ENCODE peak calls at places on chromosomes 6 and 20, in six cellular contexts. One of them, this sample, is unnamed.

GRCh38 chr6:152979116-152979515 is 3.7 kb downstream of the FBXO5 start:
- DNase-seq in kidney: no peak
- DNase-seq in AML-193: peak
- DNase-seq in NCI-H345: no peak
- DNase-seq in COR-L47: no peak
- DNase-seq in NAMALWA: no peak
- DNase-seq in this sample: no peak

GRCh38 chr6:116328528-116328903 is 42.2 kb upstream of the DSE start:
- DNase-seq in kidney: no peak
- DNase-seq in AML-193: no peak
- DNase-seq in NCI-H345: no peak
- DNase-seq in COR-L47: no peak
- DNase-seq in NAMALWA: no peak
- DNase-seq in this sample: no peak

GRCh38 chr6:89992818-89993217 is 98.5 kb downstream of the GJA10 start:
- DNase-seq in kidney: no peak
- DNase-seq in AML-193: no peak
- DNase-seq in NCI-H345: no peak
- DNase-seq in COR-L47: no peak
- DNase-seq in NAMALWA: no peak
- DNase-seq in this sample: no peak

GRCh38 chr6:34982424-34982852 is 93.4 kb downstream of the ANKS1A start:
- DNase-seq in kidney: no peak
- DNase-seq in AML-193: peak
- DNase-seq in NCI-H345: no peak
- DNase-seq in COR-L47: peak
- DNase-seq in NAMALWA: peak
- DNase-seq in this sample: no peak

GRCh38 chr6:107320126-107320525 is 139.2 kb downstream of the PDSS2 start:
- DNase-seq in kidney: no peak
- DNase-seq in AML-193: no peak
- DNase-seq in NCI-H345: no peak
- DNase-seq in COR-L47: no peak
- DNase-seq in NAMALWA: no peak
- DNase-seq in this sample: no peak

GRCh38 chr20:3775457-3775856 is 5.8 kb downstream of the SPEF1 start:
- DNase-seq in kidney: no peak
- DNase-seq in AML-193: no peak
- DNase-seq in NCI-H345: no peak
- DNase-seq in COR-L47: no peak
- DNase-seq in NAMALWA: no peak
- DNase-seq in this sample: no peak

GRCh38 chr6:25410102-25410501 is 130.9 kb downstream of the CARMIL1 start:
- DNase-seq in kidney: no peak
- DNase-seq in AML-193: no peak
- DNase-seq in NCI-H345: no peak
- DNase-seq in COR-L47: no peak
- DNase-seq in NAMALWA: no peak
- DNase-seq in this sample: no peak

GRCh38 chr6:108622601-108623335 is 62.1 kb downstream of the FOXO3 start:
- DNase-seq in kidney: no peak
- DNase-seq in AML-193: peak
- DNase-seq in NCI-H345: no peak
- DNase-seq in COR-L47: no peak
- DNase-seq in NAMALWA: no peak
- DNase-seq in this sample: peak

GRCh38 chr6:99790679-99791078 is 184.0 kb downstream of the PRDM13 start:
- DNase-seq in kidney: no peak
- DNase-seq in AML-193: peak
- DNase-seq in NCI-H345: no peak
- DNase-seq in COR-L47: peak
- DNase-seq in NAMALWA: peak
- DNase-seq in this sample: peak

GRCh38 chr6:86440608-86441007 is 496.7 kb upstream of the HTR1E start:
- DNase-seq in kidney: no peak
- DNase-seq in AML-193: no peak
- DNase-seq in NCI-H345: no peak
- DNase-seq in COR-L47: no peak
- DNase-seq in NAMALWA: no peak
- DNase-seq in this sample: no peak

GRCh38 chr6:27630727-27631613 is 158.1 kb upstream of the ZNF184 start:
- DNase-seq in kidney: no peak
- DNase-seq in AML-193: no peak
- DNase-seq in NCI-H345: peak
- DNase-seq in COR-L47: peak
- DNase-seq in NAMALWA: no peak
- DNase-seq in this sample: peak

GRCh38 chr6:111805511-111806181 is 67.6 kb downstream of the FYN start:
- DNase-seq in kidney: no peak
- DNase-seq in AML-193: no peak
- DNase-seq in NCI-H345: no peak
- DNase-seq in COR-L47: no peak
- DNase-seq in NAMALWA: peak
- DNase-seq in this sample: no peak

GRCh38 chr6:154732824-154733609 is at the start of gene SCAF8:
- DNase-seq in kidney: peak
- DNase-seq in AML-193: peak
- DNase-seq in NCI-H345: peak
- DNase-seq in COR-L47: peak
- DNase-seq in NAMALWA: peak
- DNase-seq in this sample: peak

GRCh38 chr20:2747676-2748235 is 52.7 kb downstream of the CPXM1 start:
- DNase-seq in kidney: no peak
- DNase-seq in AML-193: no peak
- DNase-seq in NCI-H345: no peak
- DNase-seq in COR-L47: no peak
- DNase-seq in NAMALWA: no peak
- DNase-seq in this sample: no peak

GRCh38 chr6:71349395-71349794 is 60.8 kb downstream of the OGFRL1 start:
- DNase-seq in kidney: no peak
- DNase-seq in AML-193: peak
- DNase-seq in NCI-H345: no peak
- DNase-seq in COR-L47: peak
- DNase-seq in NAMALWA: peak
- DNase-seq in this sample: peak

This sample was measured in RWPE1.